ENCODE peak calls at places on chromosomes 12 and 14, in ten cellular contexts. H is WERI-Rb-1, E is tibial artery, O is GM13977, V is fibroblast of lung, A is AG09319, K is pancreas, B is ascending aorta, Q is BJ, T is cardiac fibroblast. W is an unnamed sample.

GRCh38 chr12:9940370-9940769 is 8.2 kb upstream of the CLEC2A start:
- DNase-seq in H (no peak), E (no peak), O (peak), V (peak), A (no peak), K (no peak), B (no peak), Q (no peak), T (peak), W (no peak)

GRCh38 chr12:21942377-21942703 is 1.1 kb upstream of the ABCC9 start:
- DNase-seq in H (no peak), E (no peak), O (no peak), V (no peak), A (no peak), K (no peak), B (no peak), Q (no peak), T (no peak), W (no peak)

GRCh38 chr14:78519863-78520262 is 349.7 kb downstream of the NRXN3 start:
- DNase-seq in H (no peak), E (no peak), O (peak), V (peak), A (no peak), K (peak), B (no peak), Q (no peak), T (peak), W (no peak)

GRCh38 chr12:112824166-112824565 is 32.6 kb downstream of the RPH3A start:
- DNase-seq in H (no peak), E (no peak), O (no peak), V (no peak), A (no peak), K (no peak), B (no peak), Q (no peak), T (no peak), W (no peak)

GRCh38 chr12:3177778-3178435 is 100.7 kb downstream of the TSPAN9 start:
- DNase-seq in H (no peak), E (no peak), O (no peak), V (no peak), A (no peak), K (no peak), B (no peak), Q (no peak), T (no peak), W (no peak)

GRCh38 chr14:100056964-100057817 is 8.0 kb upstream of the EVL start:
- DNase-seq in H (no peak), E (no peak), O (peak), V (peak), A (no peak), K (no peak), B (no peak), Q (no peak), T (peak), W (no peak)

GRCh38 chr12:6613015-6613775 is 6.0 kb upstream of the CHD4 start:
- DNase-seq in H (peak), E (peak), O (peak), V (peak), A (no peak), K (peak), B (peak), Q (peak), T (peak), W (no peak)

GRCh38 chr14:35708072-35708471 is 101.0 kb downstream of the RALGAPA1 start:
- DNase-seq in H (no peak), E (no peak), O (no peak), V (no peak), A (no peak), K (no peak), B (no peak), Q (no peak), T (no peak), W (no peak)

GRCh38 chr12:77324416-77324762 is 259.0 kb upstream of the E2F7 start:
- DNase-seq in H (no peak), E (no peak), O (peak), V (no peak), A (no peak), K (no peak), B (no peak), Q (no peak), T (no peak), W (no peak)

GRCh38 chr12:109010259-109010658 is 10.6 kb downstream of the SVOP start:
- DNase-seq in H (peak), E (no peak), O (no peak), V (no peak), A (no peak), K (no peak), B (no peak), Q (no peak), T (no peak), W (no peak)

GRCh38 chr12:120474092-120474960 is 4.8 kb upstream of the SRSF9 start:
- DNase-seq in H (no peak), E (no peak), O (no peak), V (no peak), A (no peak), K (peak), B (peak), Q (peak), T (peak), W (no peak)

GRCh38 chr12:130819248-130819576 is 19.8 kb downstream of the STX2 start:
- DNase-seq in H (no peak), E (no peak), O (no peak), V (no peak), A (no peak), K (no peak), B (no peak), Q (no peak), T (no peak), W (no peak)
- TF ChIP-seq CTCF in H (no peak), E (peak), O (no peak), V (no peak), A (no peak), K (no peak), B (no peak), Q (no peak), T (no peak), W (no peak)

GRCh38 chr14:103090481-103091020 is 4.0 kb upstream of the EXOC3L4 start:
- DNase-seq in H (no peak), E (no peak), O (no peak), V (no peak), A (no peak), K (no peak), B (no peak), Q (no peak), T (no peak), W (no peak)

GRCh38 chr14:103089386-103090335 is 4.9 kb upstream of the EXOC3L4 start:
- DNase-seq in H (no peak), E (no peak), O (no peak), V (no peak), A (no peak), K (no peak), B (no peak), Q (no peak), T (no peak), W (no peak)

GRCh38 chr14:103088921-103089320 is 4.9 kb downstream of the LBHD2 start:
- DNase-seq in H (no peak), E (no peak), O (no peak), V (no peak), A (no peak), K (no peak), B (no peak), Q (no peak), T (no peak), W (no peak)

GRCh38 chr14:103091883-103092222 is 2.7 kb upstream of the EXOC3L4 start:
- DNase-seq in H (no peak), E (no peak), O (no peak), V (no peak), A (no peak), K (no peak), B (no peak), Q (no peak), T (no peak), W (no peak)

GRCh38 chr14:103091041-103091882 is 3.3 kb upstream of the EXOC3L4 start:
- DNase-seq in H (peak), E (no peak), O (peak), V (peak), A (no peak), K (no peak), B (no peak), Q (no peak), T (peak), W (peak)
- TF ChIP-seq CTCF in H (peak), E (peak), O (peak), V (peak), A (peak), K (peak), B (peak), Q (peak), T (peak), W (peak)

DNA sequence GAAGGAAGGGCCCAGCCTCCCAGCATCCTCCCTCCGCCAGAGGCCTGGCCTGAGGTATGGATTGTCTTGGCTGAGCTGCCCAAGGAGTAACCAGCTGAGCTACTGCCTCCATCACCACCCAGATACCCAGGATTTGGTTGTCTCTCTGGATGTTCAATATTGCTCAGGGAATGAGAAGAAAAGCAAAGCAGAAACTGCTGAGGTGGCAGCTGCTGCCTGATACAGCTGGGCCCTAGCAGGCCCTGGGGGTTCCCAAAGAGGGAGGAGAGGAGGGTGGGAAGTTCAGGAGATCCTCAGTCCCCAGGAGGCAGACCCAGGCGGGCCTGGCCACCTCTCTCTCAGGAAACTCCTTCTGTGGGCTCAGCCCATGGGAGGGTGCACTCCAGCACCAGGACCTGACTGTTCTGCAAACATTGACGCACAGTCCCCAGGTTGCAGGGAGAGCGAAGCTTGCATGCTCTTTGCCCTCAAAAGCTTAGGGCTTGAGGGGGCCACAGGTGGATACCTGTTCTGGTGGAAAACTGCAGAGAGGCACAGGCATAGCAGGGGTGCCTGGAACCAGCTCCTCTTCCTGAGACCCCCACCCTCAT is 29.6 kb downstream of the IRF2BPL start:
- DNase-seq in H (no peak), E (no peak), O (no peak), V (no peak), A (no peak), K (no peak), B (no peak), Q (no peak), T (no peak), W (no peak)
- TF ChIP-seq CTCF in H (no peak), E (no peak), O (no peak), V (no peak), A (no peak), K (no peak), B (no peak), Q (no peak), T (no peak), W (no peak)

DNA sequence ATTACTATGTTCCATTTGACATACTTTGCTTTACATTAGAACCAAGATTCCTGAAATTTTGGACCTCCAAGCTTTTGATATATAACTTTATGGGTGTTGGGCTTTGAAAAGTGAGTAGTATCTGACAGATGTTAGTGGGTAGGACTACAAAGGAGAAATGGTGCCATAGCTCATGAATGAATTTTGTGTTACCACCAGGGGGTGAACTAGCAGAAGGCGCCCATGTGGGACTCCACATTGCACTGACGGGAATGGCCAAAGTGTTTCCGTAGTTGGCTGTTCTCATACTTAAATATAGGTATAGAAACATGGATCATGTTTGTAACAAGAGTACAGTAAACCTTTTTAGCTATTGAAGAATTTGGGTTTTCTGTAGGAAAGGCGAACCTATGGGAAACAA is 337.5 kb downstream of the FLRT2 start:
- DNase-seq in H (peak), E (no peak), O (no peak), V (no peak), A (no peak), K (no peak), B (no peak), Q (no peak), T (no peak), W (no peak)
- TF ChIP-seq CTCF in H (peak), E (no peak), O (peak), V (no peak), A (no peak), K (no peak), B (no peak), Q (no peak), T (no peak), W (no peak)

DNA sequence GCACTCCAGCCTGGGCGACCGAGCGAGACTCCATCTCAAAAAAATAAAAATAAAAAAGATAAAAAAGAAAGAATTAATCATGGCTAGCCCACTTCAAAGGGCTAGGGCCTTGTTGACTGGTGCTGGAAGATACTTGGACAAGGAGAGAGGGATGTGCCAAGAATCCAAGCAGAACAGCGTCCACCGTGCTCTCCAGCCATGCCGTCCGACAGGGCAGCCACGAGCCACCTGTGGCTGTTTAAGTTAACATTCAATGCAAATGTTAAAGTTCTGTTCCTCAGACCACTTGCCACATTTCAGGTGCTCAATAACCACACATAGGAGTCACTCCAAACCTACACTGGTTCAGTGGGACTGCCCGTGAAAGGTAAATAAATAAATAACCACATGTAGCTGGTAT is 21.4 kb downstream of the SLC6A13 start:
- DNase-seq in H (no peak), E (no peak), O (no peak), V (no peak), A (no peak), K (no peak), B (no peak), Q (no peak), T (no peak), W (no peak)
- TF ChIP-seq CTCF in H (no peak), E (no peak), O (no peak), V (no peak), A (no peak), K (no peak), B (no peak), Q (no peak), T (no peak), W (no peak)

GRCh38 chr12:55797068-55797467 is 20.5 kb downstream of the SARNP start:
- DNase-seq in H (peak), E (no peak), O (no peak), V (peak), A (no peak), K (no peak), B (no peak), Q (no peak), T (peak), W (no peak)
- TF ChIP-seq CTCF in H (peak), E (peak), O (peak), V (peak), A (peak), K (no peak), B (no peak), Q (peak), T (peak), W (peak)

GRCh38 chr14:90277581-90278198 is 21.3 kb downstream of the PSMC1 start:
- DNase-seq in H (no peak), E (no peak), O (no peak), V (no peak), A (no peak), K (no peak), B (no peak), Q (no peak), T (no peak), W (no peak)

GRCh38 chr14:90278199-90279175 is 22.1 kb downstream of the PSMC1 start:
- DNase-seq in H (no peak), E (no peak), O (no peak), V (no peak), A (no peak), K (no peak), B (no peak), Q (no peak), T (no peak), W (no peak)

GRCh38 chr14:90275455-90275814 is 19.1 kb downstream of the PSMC1 start:
- DNase-seq in H (no peak), E (no peak), O (no peak), V (no peak), A (no peak), K (no peak), B (no peak), Q (no peak), T (no peak), W (no peak)

GRCh38 chr14:90275820-90276219 is 19.5 kb downstream of the PSMC1 start:
- DNase-seq in H (no peak), E (no peak), O (no peak), V (no peak), A (no peak), K (no peak), B (no peak), Q (no peak), T (peak), W (no peak)

DNA sequence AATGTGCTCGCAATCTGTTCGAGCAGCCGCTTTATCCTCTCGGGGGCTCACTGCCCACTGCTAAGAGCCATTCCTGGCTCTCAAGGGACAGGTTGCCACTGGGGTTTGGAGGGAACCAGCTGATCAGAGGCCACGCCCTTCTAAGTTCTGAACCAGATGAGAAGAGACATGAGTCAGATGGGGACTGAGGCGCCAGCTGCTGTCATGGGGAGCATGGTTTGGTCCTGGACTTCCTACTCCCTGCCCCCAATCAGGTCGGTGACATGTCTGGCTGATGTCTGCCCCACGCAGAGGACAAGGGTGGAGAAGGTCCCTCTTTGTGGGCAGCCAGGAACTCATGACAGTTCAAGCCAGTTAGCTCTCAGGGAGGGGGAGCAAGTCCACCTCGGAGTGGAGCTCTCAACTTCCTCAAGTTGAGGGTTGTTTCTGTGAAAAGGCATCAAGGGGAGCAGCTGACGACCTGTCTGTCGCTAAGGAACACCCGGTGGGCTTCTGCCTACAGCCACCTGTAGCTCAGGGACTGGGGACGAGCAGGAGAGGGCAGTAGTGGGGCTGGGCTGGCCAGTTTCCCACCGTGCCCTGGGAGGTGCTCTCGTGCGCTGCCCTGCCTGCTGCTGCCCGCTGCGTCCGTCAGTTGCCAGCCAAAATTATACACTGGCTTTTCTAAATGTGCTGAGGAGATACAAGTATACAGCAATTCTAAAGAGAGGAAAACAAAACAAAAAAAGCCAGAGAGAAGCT is 20.4 kb downstream of the PSMC1 start:
- DNase-seq in H (no peak), E (no peak), O (no peak), V (no peak), A (no peak), K (no peak), B (no peak), Q (no peak), T (no peak), W (no peak)
- TF ChIP-seq CTCF in H (peak), E (no peak), O (no peak), V (no peak), A (no peak), K (no peak), B (no peak), Q (no peak), T (no peak), W (no peak)

GRCh38 chr14:102217987-102218421 is 78.3 kb downstream of the WDR20 start:
- DNase-seq in H (no peak), E (no peak), O (no peak), V (no peak), A (no peak), K (no peak), B (no peak), Q (no peak), T (no peak), W (no peak)
- TF ChIP-seq CTCF in H (no peak), E (no peak), O (no peak), V (no peak), A (no peak), K (no peak), B (no peak), Q (no peak), T (no peak), W (no peak)